ENCODE peak calls at places on chromosomes 1 and 21, in ten cellular contexts. E, B, O, X, H, M, G, Q, W and F are unnamed samples.

GRCh38 chr1:224700915-224701531 is 84.9 kb downstream of the CNIH3 start:
- DNase-seq in E (no peak), B (no peak), O (peak; percentile 67), X (no peak), H (peak; percentile 29), M (no peak), G (no peak), Q (no peak), W (no peak), F (peak; percentile 12)

GRCh38 chr1:16464917-16465625 is 24.5 kb downstream of the NECAP2 start:
- DNase-seq in E (no peak), B (no peak), O (no peak), X (no peak), H (no peak), M (peak; percentile 46), G (no peak), Q (peak; percentile 51), W (no peak), F (no peak)

GRCh38 chr1:214899908-214900470 is 182.5 kb upstream of the KCNK2 start:
- DNase-seq in E (no peak), B (no peak), O (no peak), X (no peak), H (no peak), M (no peak), G (no peak), Q (peak; percentile 38), W (no peak), F (peak; percentile 43)

GRCh38 chr21:14448784-14449183 is 65.8 kb upstream of the HSPA13 start:
- DNase-seq in E (no peak), B (no peak), O (no peak), X (no peak), H (no peak), M (no peak), G (no peak), Q (no peak), W (no peak), F (no peak)

GRCh38 chr1:210373878-210374599 is 45.3 kb downstream of the HHAT start:
- DNase-seq in E (no peak), B (peak; percentile 44), O (peak; percentile 95), X (no peak), H (peak; percentile 82), M (peak; percentile 65), G (peak; percentile 100), Q (peak; percentile 99), W (no peak), F (peak; percentile 59)

GRCh38 chr1:89126602-89127001 is 688 bp upstream of the GBP2 start:
- DNase-seq in E (no peak), B (peak; percentile 2), O (no peak), X (no peak), H (no peak), M (no peak), G (no peak), Q (peak; percentile 6), W (no peak), F (no peak)

GRCh38 chr1:106755682-106756406 is 300.6 kb upstream of the PRMT6 start:
- DNase-seq in E (no peak), B (no peak), O (no peak), X (no peak), H (no peak), M (peak; percentile 21), G (peak; percentile 71), Q (peak; percentile 69), W (no peak), F (peak; percentile 53)

GRCh38 chr1:178973671-178974091 is 52.0 kb upstream of the FAM20B start:
- DNase-seq in E (no peak), B (no peak), O (no peak), X (no peak), H (no peak), M (no peak), G (no peak), Q (peak; percentile 8), W (no peak), F (no peak)

GRCh38 chr1:229266832-229267500 is 3.9 kb upstream of the RAB4A start:
- DNase-seq in E (no peak), B (no peak), O (no peak), X (no peak), H (no peak), M (no peak), G (no peak), Q (no peak), W (no peak), F (no peak)

GRCh38 chr1:160834945-160835565 is 27.6 kb downstream of the CD244 start:
- DNase-seq in E (no peak), B (peak; percentile 55), O (peak; percentile 55), X (no peak), H (no peak), M (no peak), G (peak; percentile 20), Q (peak; percentile 3), W (no peak), F (no peak)

GRCh38 chr1:145690587-145691558 is 16.3 kb downstream of the PDZK1 start:
- DNase-seq in E (no peak), B (peak; percentile 85), O (peak; percentile 13), X (no peak), H (peak; percentile 25), M (peak; percentile 26), G (peak; percentile 78), Q (peak; percentile 76), W (no peak), F (peak; percentile 78)

GRCh38 chr1:44217809-44218410 is 4.6 kb downstream of the DMAP1 start:
- DNase-seq in E (peak; percentile 79), B (peak; percentile 84), O (peak; percentile 72), X (peak; percentile 76), H (no peak), M (no peak), G (peak; percentile 40), Q (no peak), W (peak; percentile 78), F (peak; percentile 60)

GRCh38 chr1:204591473-204592090 is 75.4 kb downstream of the MDM4 start:
- DNase-seq in E (no peak), B (no peak), O (no peak), X (no peak), H (no peak), M (peak; percentile 33), G (peak; percentile 75), Q (peak; percentile 62), W (no peak), F (no peak)

GRCh38 chr21:16169102-16169511 is 439.3 kb downstream of the USP25 start:
- DNase-seq in E (no peak), B (no peak), O (peak; percentile 15), X (no peak), H (no peak), M (peak; percentile 42), G (no peak), Q (peak; percentile 82), W (no peak), F (no peak)

GRCh38 chr1:231219422-231220401 is 21.3 kb upstream of the GNPAT start:
- DNase-seq in E (no peak), B (peak; percentile 31), O (no peak), X (no peak), H (no peak), M (no peak), G (no peak), Q (no peak), W (no peak), F (no peak)

GRCh38 chr1:57597036-57597435 is 173.2 kb upstream of the DAB1 start:
- DNase-seq in E (no peak), B (no peak), O (no peak), X (no peak), H (no peak), M (no peak), G (no peak), Q (no peak), W (no peak), F (no peak)

GRCh38 chr1:213136190-213136917 is 85.3 kb downstream of the RPS6KC1 start:
- DNase-seq in E (no peak), B (peak; percentile 48), O (no peak), X (no peak), H (no peak), M (no peak), G (no peak), Q (no peak), W (no peak), F (no peak)

GRCh38 chr1:204803607-204804006 is 67.1 kb upstream of the NFASC start:
- DNase-seq in E (no peak), B (no peak), O (no peak), X (no peak), H (no peak), M (no peak), G (no peak), Q (no peak), W (no peak), F (no peak)

GRCh38 chr1:208192989-208193388 is 51.2 kb downstream of the PLXNA2 start:
- DNase-seq in E (no peak), B (no peak), O (no peak), X (peak; percentile 52), H (no peak), M (no peak), G (no peak), Q (no peak), W (no peak), F (no peak)

DNA sequence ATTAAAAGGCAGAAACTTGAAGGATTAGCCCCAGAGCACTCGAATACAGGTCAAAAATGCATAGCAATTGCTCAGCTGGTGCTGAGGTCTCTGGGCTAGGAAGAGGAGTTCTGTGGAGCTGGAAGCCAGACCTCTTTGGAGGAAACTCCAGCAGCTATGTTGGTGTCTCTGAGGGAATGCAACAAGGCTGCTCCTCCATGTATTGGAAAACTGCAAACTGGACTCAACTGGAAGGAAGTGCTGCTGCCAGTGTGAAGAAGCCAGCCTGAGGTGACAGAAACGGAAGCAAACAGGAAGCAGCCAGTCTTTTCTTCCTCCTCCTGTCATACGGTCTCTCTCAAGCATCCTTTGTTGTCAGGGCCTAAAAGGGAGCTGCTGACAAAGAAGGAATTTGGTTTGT is 233.4 kb upstream of the FGGY start:
- DNase-seq in E (no peak), B (no peak), O (peak; percentile 63), X (no peak), H (no peak), M (no peak), G (no peak), Q (no peak), W (no peak), F (no peak)
- H3K4me3 ChIP-seq in E (no peak overlapping the region), B (no peak overlapping the region), O (no peak overlapping the region), X (no peak overlapping the region), H (no peak overlapping the region), M (no peak overlapping the region), G (no peak overlapping the region), Q (no peak overlapping the region), W (no peak overlapping the region), F (no peak overlapping the region)

GRCh38 chr1:4027492-4028138 is 127.5 kb upstream of the C1orf174 start:
- DNase-seq in E (no peak), B (no peak), O (no peak), X (no peak), H (peak; percentile 86), M (no peak), G (no peak), Q (no peak), W (no peak), F (no peak)
- H3K27me3 ChIP-seq in E (no peaks in the 10 kb centered on the region), B (no peaks in the 10 kb centered on the region), O (peaks cover 62% of the 10 kb centered on the region), X (peaks cover 38% of the 10 kb centered on the region), H (no peaks in the 10 kb centered on the region), M (no peaks in the 10 kb centered on the region), G (no peaks in the 10 kb centered on the region), Q (no peaks in the 10 kb centered on the region), W (peaks cover 35% of the 10 kb centered on the region), F (peaks cover 3% of the 10 kb centered on the region)

GRCh38 chr1:193070395-193070753 is 11.0 kb downstream of the RO60 start:
- DNase-seq in E (no peak), B (no peak), O (peak; percentile 43), X (no peak), H (no peak), M (no peak), G (no peak), Q (no peak), W (no peak), F (no peak)
- H3K36me3 ChIP-seq in E (no peaks in the 10 kb centered on the region), B (peaks cover 2% of the 10 kb centered on the region), O (peaks cover 3% of the 10 kb centered on the region), X (no peaks in the 10 kb centered on the region), H (peaks cover 3% of the 10 kb centered on the region), M (no peaks in the 10 kb centered on the region), G (peaks cover 4% of the 10 kb centered on the region), Q (peaks cover 4% of the 10 kb centered on the region), W (no peaks in the 10 kb centered on the region), F (peaks cover 22% of the 10 kb centered on the region)

GRCh38 chr1:3910049-3910731 is 10.1 kb upstream of the C1orf174 start:
- DNase-seq in E (no peak), B (no peak), O (no peak), X (no peak), H (no peak), M (no peak), G (no peak), Q (no peak), W (no peak), F (no peak)
- H3K4me3 ChIP-seq in E (no peak overlapping the region), B (no peak overlapping the region), O (no peak overlapping the region), X (no peak overlapping the region), H (no peak overlapping the region), M (no peak overlapping the region), G (no peak overlapping the region), Q (no peak overlapping the region), W (no peak overlapping the region), F (no peak overlapping the region)